ENCODE peak calls at places on chromosomes 11 and 22, in nine cellular contexts. K is astrocyte of the cerebellum; N is nucleus accumbens; B is CD4-positive, CD25-positive, alpha-beta regulatory T cell; T is heart right ventricle; Z is amniotic stem cell; H is stimulated activated CD4-positive, alpha-beta T cell treated with anti-CD3 and anti-CD28 coated beads, Interleukin-4, amount 100 ng/mL, for 1 hour; W is mucosa of descending colon; X is CD4-positive, alpha-beta T cell. P is an unnamed sample.
A peak's percentile ranks its signal among the peaks of the same experiment; 100 is the strongest.

GRCh38 chr11:8649361-8649760 is 33.1 kb downstream of the TRIM66 start:
- DNase-seq in K (no peak), N (no peak), B (no peak), T (no peak), Z (peak; percentile 10), H (no peak), W (no peak), X (no peak), P (no peak)

GRCh38 chr11:44036811-44037657 is 10.7 kb upstream of the ACCSL start:
- DNase-seq in K (peak; percentile 71), N (peak; percentile 82), B (no peak), T (peak; percentile 80), Z (peak; percentile 78), H (peak; percentile 9), W (peak; percentile 65), X (no peak), P (peak; percentile 14)

GRCh38 chr11:66956689-66957290 is 1.4 kb downstream of the PC start:
- DNase-seq in K (no peak), N (peak; percentile 14), B (no peak), T (no peak), Z (no peak), H (no peak), W (no peak), X (no peak), P (no peak)

GRCh38 chr11:10761085-10761698 is 10.1 kb downstream of the CTR9 start:
- DNase-seq in K (no peak), N (no peak), B (no peak), T (no peak), Z (no peak), H (no peak), W (no peak), X (no peak), P (no peak)

GRCh38 chr11:92811341-92811740 is 158.1 kb upstream of the MTNR1B start:
- DNase-seq in K (no peak), N (no peak), B (no peak), T (no peak), Z (no peak), H (no peak), W (no peak), X (no peak), P (no peak)

GRCh38 chr11:48054994-48055291 is 74.6 kb downstream of the PTPRJ start:
- DNase-seq in K (no peak), N (no peak), B (no peak), T (no peak), Z (no peak), H (no peak), W (no peak), X (no peak), P (no peak)

GRCh38 chr11:114269498-114269897 is 26.7 kb upstream of the NNMT start:
- DNase-seq in K (no peak), N (no peak), B (no peak), T (no peak), Z (no peak), H (no peak), W (no peak), X (no peak), P (no peak)

GRCh38 chr11:74443071-74443864 is 24.1 kb downstream of the KCNE3 start:
- DNase-seq in K (peak; percentile 33), N (no peak), B (no peak), T (no peak), Z (no peak), H (no peak), W (no peak), X (no peak), P (no peak)

GRCh38 chr11:86704710-86705109 is 32.3 kb upstream of the ME3 start:
- DNase-seq in K (no peak), N (no peak), B (no peak), T (no peak), Z (no peak), H (no peak), W (no peak), X (no peak), P (no peak)

GRCh38 chr22:22460635-22461034 is 47.9 kb downstream of the ZNF280B start:
- DNase-seq in K (no peak), N (no peak), B (no peak), T (no peak), Z (no peak), H (no peak), W (no peak), X (no peak), P (no peak)

GRCh38 chr11:88188251-88189030 is 13.2 kb upstream of the RAB38 start:
- DNase-seq in K (no peak), N (no peak), B (no peak), T (no peak), Z (no peak), H (no peak), W (no peak), X (no peak), P (no peak)

GRCh38 chr22:39997939-39998726 is 3.4 kb downstream of the FAM83F start:
- DNase-seq in K (peak; percentile 15), N (no peak), B (no peak), T (peak; percentile 48), Z (no peak), H (no peak), W (peak; percentile 86), X (no peak), P (no peak)

GRCh38 chr11:128621491-128622136 is 34.3 kb upstream of the ETS1 start:
- DNase-seq in K (no peak), N (no peak), B (no peak), T (no peak), Z (peak; percentile 22), H (no peak), W (no peak), X (no peak), P (no peak)

GRCh38 chr22:41780714-41781507 is 19.6 kb upstream of the CCDC134 start:
- DNase-seq in K (no peak), N (no peak), B (peak; percentile 83), T (peak; percentile 44), Z (no peak), H (peak; percentile 78), W (peak; percentile 93), X (peak; percentile 89), P (peak; percentile 71)

GRCh38 chr11:126546191-126546590 is 190.7 kb downstream of the ST3GAL4 start:
- DNase-seq in K (no peak), N (no peak), B (no peak), T (no peak), Z (no peak), H (no peak), W (no peak), X (no peak), P (no peak)

GRCh38 chr22:43740587-43741270 is 71.4 kb downstream of the EFCAB6 start:
- DNase-seq in K (no peak), N (no peak), B (no peak), T (no peak), Z (no peak), H (no peak), W (no peak), X (no peak), P (no peak)

GRCh38 chr11:7251836-7252682 is at the start of gene SYT9:
- DNase-seq in K (no peak), N (peak; percentile 80), B (no peak), T (peak; percentile 37), Z (no peak), H (peak; percentile 3), W (peak; percentile 45), X (no peak), P (no peak)

GRCh38 chr11:62647609-62648005 is 1.2 kb upstream of the GANAB start:
- DNase-seq in K (no peak), N (no peak), B (no peak), T (no peak), Z (no peak), H (no peak), W (no peak), X (no peak), P (no peak)

GRCh38 chr11:19453893-19454292 is 213.1 kb upstream of the E2F8 start:
- DNase-seq in K (no peak), N (no peak), B (no peak), T (no peak), Z (no peak), H (no peak), W (no peak), X (no peak), P (no peak)

GRCh38 chr11:77402218-77402556 is 71.7 kb downstream of the PAK1 start:
- DNase-seq in K (no peak), N (no peak), B (no peak), T (no peak), Z (no peak), H (no peak), W (no peak), X (no peak), P (no peak)

GRCh38 chr11:23399995-23400394 is 539.7 kb upstream of the CCDC179 start:
- DNase-seq in K (no peak), N (no peak), B (no peak), T (no peak), Z (no peak), H (no peak), W (peak; percentile 34), X (no peak), P (no peak)